ENCODE peak calls at places on chromosome 13, in eight cellular contexts. P is Karpas-422; G is stimulated activated CD8-positive, alpha-beta memory T cell treated with anti-CD3 and anti-CD28 coated beads, Interleukin-4, amount 100 ng/mL, for 1 hour; U is left ventricle myocardium inferior; K is A172; R is activated T-cell treated with anti-CD3 and anti-CD28 coated beads, Interleukin-2, amount 50 U/mL, for 72 hours; E is GM03348; I is lung. W is an unnamed sample.
A peak's percentile ranks its signal among the peaks of the same experiment; 100 is the strongest.

GRCh38 chr13:96809366-96810096 is 184.7 kb downstream of the OXGR1 start:
- DNase-seq in G (no peak), R (no peak), E (no peak), P (no peak), K (no peak), U (no peak), I (no peak), W (no peak)

GRCh38 chr13:23792680-23793079 is 96.5 kb downstream of the MIPEP start:
- DNase-seq in I (no peak), U (no peak), R (no peak), G (no peak), K (no peak), E (no peak), P (no peak), W (no peak)

GRCh38 chr13:51064753-51065152 is 46.3 kb downstream of the C13orf42 start:
- DNase-seq in I (no peak), G (no peak), R (no peak), E (no peak), U (no peak), P (no peak), K (no peak), W (no peak)

GRCh38 chr13:97030705-97031452 is 36.6 kb upstream of the OXGR1 start:
- DNase-seq in R (no peak), G (no peak), E (peak; percentile 36), I (no peak), P (peak; percentile 54), K (peak; percentile 66), U (no peak), W (peak; percentile 79)

GRCh38 chr13:78608254-78608704 is 4.9 kb upstream of the POU4F1 start:
- DNase-seq in R (no peak), I (no peak), G (no peak), E (no peak), U (no peak), K (no peak), P (no peak), W (no peak)

GRCh38 chr13:49649244-49649962 is 21.1 kb downstream of the ARL11 start:
- DNase-seq in R (no peak), E (peak; percentile 40), U (no peak), P (no peak), G (no peak), I (no peak), K (peak; percentile 40), W (peak; percentile 61)

GRCh38 chr13:107743523-107743922 is 471.8 kb downstream of the LIG4 start:
- DNase-seq in R (no peak), G (no peak), I (no peak), P (no peak), U (no peak), K (no peak), E (no peak), W (no peak)

GRCh38 chr13:73077867-73078266 is 19.1 kb downstream of the KLF5 start:
- DNase-seq in E (no peak), U (no peak), R (no peak), G (no peak), P (no peak), I (no peak), K (no peak), W (peak; percentile 24)

GRCh38 chr13:45331981-45332830 is 8.8 kb downstream of the TPT1 start:
- DNase-seq in R (no peak), G (no peak), K (peak; percentile 65), E (peak; percentile 78), I (no peak), U (no peak), P (peak; percentile 51), W (peak; percentile 47)

GRCh38 chr13:50712469-50712868 is 131.0 kb downstream of the DLEU7 start:
- DNase-seq in G (no peak), R (no peak), E (no peak), K (no peak), P (no peak), U (no peak), I (no peak), W (no peak)

GRCh38 chr13:31134055-31134711 is 27.5 kb downstream of the HSPH1 start:
- DNase-seq in P (no peak), G (no peak), I (no peak), E (no peak), K (no peak), U (no peak), R (no peak), W (no peak)

GRCh38 chr13:84651288-84651687 is 769.0 kb upstream of the SLITRK1 start:
- DNase-seq in P (no peak), E (no peak), K (peak; percentile 50), U (no peak), I (no peak), G (no peak), R (no peak), W (peak; percentile 42)

GRCh38 chr13:85486663-85487062 is 312.6 kb downstream of the SLITRK6 start:
- DNase-seq in E (no peak), I (no peak), U (no peak), R (no peak), P (no peak), K (no peak), G (no peak), W (no peak)

GRCh38 chr13:35597451-35597850 is 121.0 kb upstream of the MAB21L1 start:
- DNase-seq in R (no peak), P (no peak), E (no peak), G (no peak), I (no peak), U (no peak), K (no peak), W (no peak)

GRCh38 chr13:96020155-96020575 is 33.0 kb downstream of the UGGT2 start:
- DNase-seq in U (no peak), G (no peak), P (peak; percentile 81), R (no peak), I (no peak), K (peak; percentile 53), E (peak; percentile 40), W (peak; percentile 78)

GRCh38 chr13:95920485-95920884 is 132.7 kb downstream of the UGGT2 start:
- DNase-seq in R (no peak), P (no peak), U (no peak), K (no peak), E (no peak), I (no peak), G (no peak), W (no peak)

GRCh38 chr13:112545866-112546265 is 42.1 kb downstream of the TUBGCP3 start:
- DNase-seq in U (no peak), E (peak; percentile 73), R (no peak), G (no peak), I (no peak), P (no peak), K (peak; percentile 44), W (no peak)

GRCh38 chr13:67013709-67014108 is 216.4 kb downstream of the PCDH9 start:
- DNase-seq in K (no peak), P (no peak), R (no peak), U (no peak), G (no peak), I (no peak), E (no peak), W (no peak)

GRCh38 chr13:79528759-79529191 is 47.8 kb downstream of the NDFIP2 start:
- DNase-seq in G (no peak), U (no peak), E (no peak), I (no peak), R (no peak), P (peak; percentile 28), K (no peak), W (no peak)

GRCh38 chr13:29846475-29847256 is 3.8 kb downstream of the UBL3 start:
- DNase-seq in U (no peak), R (no peak), G (no peak), P (no peak), K (no peak), I (no peak), E (no peak), W (peak; percentile 52)

GRCh38 chr13:112959206-112959605 is 9.8 kb upstream of the MCF2L start:
- DNase-seq in G (no peak), I (no peak), R (no peak), P (no peak), K (no peak), E (no peak), U (peak; percentile 46), W (no peak)

GRCh38 chr13:52029569-52029968 is 5.1 kb downstream of the UTP14C start:
- DNase-seq in E (no peak), G (no peak), R (no peak), P (no peak), I (no peak), U (no peak), K (no peak), W (no peak)

GRCh38 chr13:51827254-51827653 is 17.7 kb downstream of the TMEM272 start:
- DNase-seq in K (no peak), E (no peak), P (peak; percentile 93), R (no peak), G (no peak), I (no peak), U (no peak), W (no peak)

GRCh38 chr13:76717092-76717491 is 169.1 kb downstream of the KCTD12 start:
- DNase-seq in E (peak; percentile 40), I (no peak), K (no peak), R (no peak), U (no peak), G (no peak), P (no peak), W (no peak)

GRCh38 chr13:99385940-99386339 is 78.7 kb upstream of the GPR183 start:
- DNase-seq in R (no peak), G (no peak), K (no peak), P (no peak), I (no peak), U (no peak), E (no peak), W (no peak)

GRCh38 chr13:27374650-27375049 is 49.8 kb upstream of the GTF3A start:
- DNase-seq in I (peak; percentile 75), K (peak; percentile 75), U (peak; percentile 30), P (peak; percentile 90), E (peak; percentile 90), G (peak; percentile 21), R (peak; percentile 59), W (peak; percentile 99)

GRCh38 chr13:91017031-91017668 is 330.3 kb upstream of the MIR17HG start:
- DNase-seq in R (peak; percentile 1), U (no peak), G (no peak), E (peak; percentile 77), I (no peak), P (peak; percentile 75), K (peak; percentile 54), W (peak; percentile 86)

GRCh38 chr13:36345438-36346221 is 564 bp downstream of the SPART start:
- DNase-seq in R (peak; percentile 42), I (peak; percentile 68), E (peak; percentile 55), U (peak; percentile 62), P (no peak), K (peak; percentile 63), G (peak; percentile 2), W (no peak)

GRCh38 chr13:44373601-44374347 is at the start of gene SERP2:
- DNase-seq in K (no peak), R (peak; percentile 28), U (peak; percentile 42), I (no peak), G (no peak), P (no peak), E (peak; percentile 62), W (no peak)

GRCh38 chr13:48234652-48235099 is 1.7 kb downstream of the ITM2B start:
- DNase-seq in P (peak; percentile 45), I (no peak), K (no peak), E (no peak), G (no peak), R (no peak), U (no peak), W (peak; percentile 23)

GRCh38 chr13:49638416-49639072 is 10.2 kb downstream of the ARL11 start:
- DNase-seq in P (no peak), G (no peak), K (no peak), R (no peak), E (no peak), I (no peak), U (no peak), W (no peak)

GRCh38 chr13:110819203-110820014 is 95.5 kb downstream of the ANKRD10 start:
- DNase-seq in G (peak; percentile 52), P (peak; percentile 90), R (peak; percentile 69), E (peak; percentile 93), I (peak; percentile 73), K (peak; percentile 62), U (peak; percentile 76), W (peak; percentile 86)

GRCh38 chr13:25776722-25777121 is 275.1 kb downstream of the SHISA2 start:
- DNase-seq in P (no peak), G (no peak), U (no peak), E (no peak), R (no peak), I (no peak), K (no peak), W (no peak)

GRCh38 chr13:76917096-76917495 is 30.9 kb upstream of the KCTD12 start:
- DNase-seq in U (no peak), P (no peak), K (no peak), G (no peak), E (no peak), I (no peak), R (no peak), W (no peak)